ENCODE peak calls at places on chromosomes 12 and 14, in six cellular contexts. One of them, this sample, is unnamed.

GRCh38 chr14:97459180-97459579 is 662.0 kb downstream of the VRK1 start:
- DNase-seq in neural crest cell: no peak
- DNase-seq in gastrocnemius medialis: no peak
- DNase-seq in OCI-LY7: no peak
- DNase-seq in CD4-positive, alpha-beta T cell: no peak
- DNase-seq in Peyer's patch: no peak
- DNase-seq in this sample: no peak

GRCh38 chr14:28609228-28609828 is 157.3 kb upstream of the FOXG1 start:
- DNase-seq in neural crest cell: peak; percentile 80
- DNase-seq in gastrocnemius medialis: no peak
- DNase-seq in OCI-LY7: peak; percentile 36
- DNase-seq in CD4-positive, alpha-beta T cell: no peak
- DNase-seq in Peyer's patch: no peak
- DNase-seq in this sample: peak; percentile 78

GRCh38 chr12:119319638-119320037 is 14.9 kb upstream of the CCDC60 start:
- DNase-seq in neural crest cell: no peak
- DNase-seq in gastrocnemius medialis: peak; percentile 13
- DNase-seq in OCI-LY7: no peak
- DNase-seq in CD4-positive, alpha-beta T cell: no peak
- DNase-seq in Peyer's patch: no peak
- DNase-seq in this sample: no peak

GRCh38 chr12:1553546-1553945 is 40.8 kb downstream of the FBXL14 start:
- DNase-seq in neural crest cell: no peak
- DNase-seq in gastrocnemius medialis: no peak
- DNase-seq in OCI-LY7: peak; percentile 32
- DNase-seq in CD4-positive, alpha-beta T cell: no peak
- DNase-seq in Peyer's patch: no peak
- DNase-seq in this sample: no peak

GRCh38 chr12:56522486-56523193 is 1.0 kb downstream of the RBMS2 start:
- DNase-seq in neural crest cell: no peak
- DNase-seq in gastrocnemius medialis: no peak
- DNase-seq in OCI-LY7: no peak
- DNase-seq in CD4-positive, alpha-beta T cell: no peak
- DNase-seq in Peyer's patch: no peak
- DNase-seq in this sample: peak; percentile 48

GRCh38 chr14:49970474-49971147 is 77.7 kb downstream of the ARF6 start:
- DNase-seq in neural crest cell: no peak
- DNase-seq in gastrocnemius medialis: no peak
- DNase-seq in OCI-LY7: peak; percentile 48
- DNase-seq in CD4-positive, alpha-beta T cell: no peak
- DNase-seq in Peyer's patch: no peak
- DNase-seq in this sample: peak; percentile 55

GRCh38 chr12:123058980-123059379 is 78.5 kb downstream of the ARL6IP4 start:
- DNase-seq in neural crest cell: no peak
- DNase-seq in gastrocnemius medialis: no peak
- DNase-seq in OCI-LY7: no peak
- DNase-seq in CD4-positive, alpha-beta T cell: no peak
- DNase-seq in Peyer's patch: peak; percentile 49
- DNase-seq in this sample: no peak

GRCh38 chr14:45868377-45868776 is 615.4 kb upstream of the MIS18BP1 start:
- DNase-seq in neural crest cell: no peak
- DNase-seq in gastrocnemius medialis: no peak
- DNase-seq in OCI-LY7: no peak
- DNase-seq in CD4-positive, alpha-beta T cell: no peak
- DNase-seq in Peyer's patch: no peak
- DNase-seq in this sample: peak; percentile 13

GRCh38 chr12:5439333-5439732 is 7.4 kb downstream of the NTF3 start:
- DNase-seq in neural crest cell: no peak
- DNase-seq in gastrocnemius medialis: no peak
- DNase-seq in OCI-LY7: peak; percentile 64
- DNase-seq in CD4-positive, alpha-beta T cell: no peak
- DNase-seq in Peyer's patch: no peak
- DNase-seq in this sample: no peak

GRCh38 chr14:102527255-102528232 is 18.0 kb upstream of the ANKRD9 start:
- DNase-seq in neural crest cell: no peak
- DNase-seq in gastrocnemius medialis: no peak
- DNase-seq in OCI-LY7: no peak
- DNase-seq in CD4-positive, alpha-beta T cell: no peak
- DNase-seq in Peyer's patch: peak; percentile 81
- DNase-seq in this sample: peak; percentile 92

GRCh38 chr14:69317392-69317755 is 57.4 kb downstream of the GALNT16 start:
- DNase-seq in neural crest cell: no peak
- DNase-seq in gastrocnemius medialis: no peak
- DNase-seq in OCI-LY7: no peak
- DNase-seq in CD4-positive, alpha-beta T cell: no peak
- DNase-seq in Peyer's patch: no peak
- DNase-seq in this sample: no peak

DNA sequence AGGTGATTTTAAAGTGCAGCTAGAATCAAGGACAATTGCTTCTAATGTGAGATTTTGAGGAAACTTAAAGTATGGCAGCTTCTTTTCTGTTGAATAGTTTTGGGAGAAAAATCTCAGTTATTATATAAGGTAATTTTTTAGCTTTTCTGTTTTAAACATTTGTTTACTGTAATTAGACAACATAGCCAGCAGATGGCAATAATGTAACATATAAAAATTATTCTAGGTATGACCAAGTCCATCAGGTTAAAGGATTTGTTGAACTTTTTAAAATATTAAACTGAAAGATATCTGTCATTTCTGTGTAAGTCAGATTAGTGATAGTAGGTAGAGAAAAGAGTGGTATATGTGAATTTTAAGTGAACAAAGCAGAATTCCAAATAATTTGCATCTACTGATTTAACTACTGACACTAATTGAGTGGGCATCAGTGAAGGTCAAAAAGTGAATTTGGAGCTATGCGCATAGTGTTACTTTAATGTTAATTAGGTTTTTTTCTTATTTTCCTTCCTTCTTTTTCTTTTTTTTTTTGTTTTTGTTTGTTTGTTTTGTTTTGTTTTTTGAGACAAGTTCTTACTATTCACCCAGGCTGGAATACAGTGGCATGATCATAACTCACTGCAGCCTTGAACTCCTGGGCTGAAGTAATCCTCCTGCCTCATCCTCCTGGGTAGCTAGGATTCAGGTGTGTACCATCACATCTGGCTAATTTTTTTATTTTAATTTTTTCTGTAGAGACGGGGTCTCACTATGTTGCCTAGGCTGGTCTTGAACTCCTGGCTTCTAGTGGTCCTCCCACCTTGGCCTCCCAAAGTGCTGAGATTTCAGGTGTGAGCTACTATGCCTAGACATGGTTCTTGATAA is 18.6 kb downstream of the PRORP start:
- DNase-seq in neural crest cell: no peak
- DNase-seq in gastrocnemius medialis: no peak
- DNase-seq in OCI-LY7: peak; percentile 59
- DNase-seq in CD4-positive, alpha-beta T cell: no peak
- DNase-seq in Peyer's patch: no peak
- DNase-seq in this sample: no peak
- TF ChIP-seq CTCF in neural crest cell: no peak
- TF ChIP-seq CTCF in gastrocnemius medialis: no peak
- TF ChIP-seq CTCF in OCI-LY7: peak; percentile 88
- TF ChIP-seq CTCF in CD4-positive, alpha-beta T cell: peak; percentile 73
- TF ChIP-seq CTCF in Peyer's patch: peak; percentile 69
- TF ChIP-seq CTCF in this sample: peak; percentile 19

DNA sequence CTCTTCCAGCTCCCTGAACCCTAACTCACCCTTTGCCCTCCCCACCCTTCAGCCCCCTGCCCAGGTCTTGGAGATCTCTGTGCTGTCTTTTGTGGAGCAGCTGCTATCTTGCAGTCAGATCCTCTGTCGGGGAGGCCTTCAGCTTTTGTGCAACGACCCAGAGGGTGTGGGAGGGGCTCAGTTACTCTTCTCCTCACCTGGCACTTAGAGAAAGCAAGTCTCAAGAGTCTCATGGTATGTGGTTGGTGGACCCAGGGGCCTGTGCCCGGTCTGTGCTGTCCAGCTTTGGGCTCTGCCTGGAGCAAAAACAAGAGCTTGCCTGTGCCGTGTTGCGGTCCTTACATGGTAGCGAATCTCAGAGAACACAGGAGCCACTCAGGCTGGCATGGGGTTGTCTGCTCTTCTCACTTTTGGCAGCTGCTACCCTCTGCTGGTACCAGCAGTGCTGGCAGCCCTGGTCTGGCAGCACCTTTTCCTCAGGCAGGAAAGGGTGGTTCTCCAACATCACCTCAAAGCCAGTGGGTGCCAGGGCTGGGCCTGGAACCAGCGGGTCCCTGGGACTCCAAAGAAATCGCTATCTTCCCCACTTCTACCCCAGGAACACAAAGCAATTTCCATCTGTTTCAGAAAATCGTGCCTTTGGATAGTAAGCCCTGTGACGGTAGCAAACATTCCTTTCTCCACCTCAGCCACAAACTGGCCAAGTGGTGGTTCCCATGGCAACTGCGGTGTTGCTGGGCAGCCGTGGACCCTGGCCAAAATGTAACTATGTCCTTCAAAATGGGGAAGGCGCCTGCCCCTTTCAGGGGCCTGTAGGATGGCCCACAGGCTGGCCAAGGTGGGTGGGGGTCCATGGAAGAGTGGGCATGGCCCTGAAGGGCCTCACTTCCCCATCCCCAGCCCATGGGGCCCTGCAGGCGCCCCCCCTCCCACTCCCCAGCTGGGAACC is 90.0 kb downstream of the RIN3 start:
- DNase-seq in neural crest cell: no peak
- DNase-seq in gastrocnemius medialis: peak; percentile 24
- DNase-seq in OCI-LY7: no peak
- DNase-seq in CD4-positive, alpha-beta T cell: peak; percentile 69
- DNase-seq in Peyer's patch: no peak
- DNase-seq in this sample: peak; percentile 45
- TF ChIP-seq CTCF in neural crest cell: no peak
- TF ChIP-seq CTCF in gastrocnemius medialis: no peak
- TF ChIP-seq CTCF in OCI-LY7: no peak
- TF ChIP-seq CTCF in CD4-positive, alpha-beta T cell: peak; percentile 70
- TF ChIP-seq CTCF in Peyer's patch: no peak
- TF ChIP-seq CTCF in this sample: peak; percentile 30

GRCh38 chr14:92785601-92786426 is 8.3 kb upstream of the GOLGA5 start:
- DNase-seq in neural crest cell: no peak
- DNase-seq in gastrocnemius medialis: no peak
- DNase-seq in OCI-LY7: no peak
- DNase-seq in CD4-positive, alpha-beta T cell: no peak
- DNase-seq in Peyer's patch: no peak
- DNase-seq in this sample: peak; percentile 34
- TF ChIP-seq CTCF in neural crest cell: no peak
- TF ChIP-seq CTCF in gastrocnemius medialis: no peak
- TF ChIP-seq CTCF in OCI-LY7: no peak
- TF ChIP-seq CTCF in CD4-positive, alpha-beta T cell: no peak
- TF ChIP-seq CTCF in Peyer's patch: no peak
- TF ChIP-seq CTCF in this sample: no peak

DNA sequence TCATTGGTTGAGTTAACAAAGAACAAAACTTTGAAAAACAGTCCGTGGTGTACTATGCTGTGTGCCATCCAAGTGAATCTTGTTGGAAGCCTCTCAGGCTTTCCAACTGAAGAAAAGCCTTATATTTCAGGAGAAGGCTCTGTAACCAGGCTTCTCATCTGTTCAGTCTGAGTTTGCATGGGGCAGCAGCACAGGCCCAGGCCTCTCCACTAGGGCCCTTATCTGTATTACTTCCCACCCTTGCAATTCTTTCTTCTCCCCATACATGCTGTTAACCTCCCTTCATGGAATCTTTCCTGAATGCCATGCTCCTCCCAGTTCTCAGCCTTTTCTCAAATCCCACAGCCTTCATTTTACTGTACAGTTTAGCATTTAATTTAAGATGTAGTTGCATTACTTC is 28.3 kb downstream of the FRMD6 start:
- DNase-seq in neural crest cell: no peak
- DNase-seq in gastrocnemius medialis: no peak
- DNase-seq in OCI-LY7: no peak
- DNase-seq in CD4-positive, alpha-beta T cell: no peak
- DNase-seq in Peyer's patch: no peak
- DNase-seq in this sample: no peak
- TF ChIP-seq CTCF in neural crest cell: no peak
- TF ChIP-seq CTCF in gastrocnemius medialis: no peak
- TF ChIP-seq CTCF in OCI-LY7: no peak
- TF ChIP-seq CTCF in CD4-positive, alpha-beta T cell: no peak
- TF ChIP-seq CTCF in Peyer's patch: no peak
- TF ChIP-seq CTCF in this sample: no peak

DNA sequence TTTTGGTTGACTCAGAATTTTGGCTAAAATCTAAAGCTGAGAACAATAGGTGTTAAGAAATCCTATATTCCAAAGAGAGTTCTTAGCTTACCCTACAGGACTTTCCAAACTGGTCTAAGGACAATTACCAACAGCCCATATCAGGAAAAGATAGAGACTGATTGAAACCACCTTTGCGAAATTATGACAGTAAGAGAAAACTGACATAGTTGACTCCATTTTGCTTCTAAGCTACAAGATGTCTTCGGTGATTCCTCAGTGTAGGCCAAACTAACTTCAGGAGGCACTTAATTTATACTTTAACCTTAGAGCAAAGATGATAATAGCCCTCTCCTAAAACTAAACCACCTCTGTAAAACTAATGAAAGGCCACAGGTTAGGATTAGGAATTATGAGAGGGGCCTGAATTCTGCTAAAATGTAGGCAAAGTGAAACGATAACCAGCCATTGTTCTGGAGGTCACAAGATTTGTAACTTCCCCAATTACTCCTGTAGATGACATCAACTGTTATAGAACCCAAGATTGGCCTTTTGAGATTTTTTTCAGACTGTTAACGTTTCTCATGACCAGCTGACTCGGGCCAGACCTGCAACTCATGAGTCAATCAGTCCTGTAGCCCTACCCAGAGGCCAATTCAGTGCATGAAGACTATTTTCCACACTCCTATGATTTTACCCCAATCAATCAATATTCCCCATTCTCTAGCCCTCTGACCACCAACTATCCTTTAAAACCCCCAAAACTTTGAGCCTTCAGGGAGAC is 43.0 kb downstream of the KLRG1 start:
- DNase-seq in neural crest cell: no peak
- DNase-seq in gastrocnemius medialis: no peak
- DNase-seq in OCI-LY7: no peak
- DNase-seq in CD4-positive, alpha-beta T cell: no peak
- DNase-seq in Peyer's patch: no peak
- DNase-seq in this sample: no peak
- TF ChIP-seq CTCF in neural crest cell: no peak
- TF ChIP-seq CTCF in gastrocnemius medialis: no peak
- TF ChIP-seq CTCF in OCI-LY7: no peak
- TF ChIP-seq CTCF in CD4-positive, alpha-beta T cell: no peak
- TF ChIP-seq CTCF in Peyer's patch: no peak
- TF ChIP-seq CTCF in this sample: no peak

GRCh38 chr14:20841096-20841495 is 38.5 kb upstream of the RNASE1 start:
- DNase-seq in neural crest cell: no peak
- DNase-seq in gastrocnemius medialis: no peak
- DNase-seq in OCI-LY7: no peak
- DNase-seq in CD4-positive, alpha-beta T cell: no peak
- DNase-seq in Peyer's patch: no peak
- DNase-seq in this sample: no peak

GRCh38 chr14:20830831-20831230 is 28.2 kb upstream of the RNASE1 start:
- DNase-seq in neural crest cell: no peak
- DNase-seq in gastrocnemius medialis: no peak
- DNase-seq in OCI-LY7: no peak
- DNase-seq in CD4-positive, alpha-beta T cell: no peak
- DNase-seq in Peyer's patch: no peak
- DNase-seq in this sample: no peak

GRCh38 chr14:20834899-20835298 is 32.3 kb upstream of the RNASE1 start:
- DNase-seq in neural crest cell: no peak
- DNase-seq in gastrocnemius medialis: no peak
- DNase-seq in OCI-LY7: no peak
- DNase-seq in CD4-positive, alpha-beta T cell: no peak
- DNase-seq in Peyer's patch: no peak
- DNase-seq in this sample: no peak

GRCh38 chr14:20836668-20837338 is 34.2 kb upstream of the RNASE1 start:
- DNase-seq in neural crest cell: no peak
- DNase-seq in gastrocnemius medialis: no peak
- DNase-seq in OCI-LY7: no peak
- DNase-seq in CD4-positive, alpha-beta T cell: no peak
- DNase-seq in Peyer's patch: no peak
- DNase-seq in this sample: peak; percentile 39
- TF ChIP-seq CTCF in neural crest cell: peak; percentile 57
- TF ChIP-seq CTCF in gastrocnemius medialis: no peak
- TF ChIP-seq CTCF in OCI-LY7: peak; percentile 51
- TF ChIP-seq CTCF in CD4-positive, alpha-beta T cell: no peak
- TF ChIP-seq CTCF in Peyer's patch: peak; percentile 18
- TF ChIP-seq CTCF in this sample: no peak

This sample was measured in MCF 10A.